ENCODE peak calls at places on chromosomes 16 and 17, in five cellular contexts. T, W, Z, S and M are unnamed samples. For H3K36me3 and H3K4me1, the result is how much of the 10 kb centered on the place peaks cover.

GRCh38 chr17:41065829-41066624 is at the start of gene KRTAP2-4:
- DNase-seq in T (peak), Z (no peak), W (no peak), S (no peak), M (no peak)

GRCh38 chr16:1351215-1351581 is 480 bp downstream of the TSR3 start:
- DNase-seq in Z (no peak), S (no peak), T (no peak), W (no peak), M (no peak)

GRCh38 chr17:55314784-55315491 is 50.2 kb downstream of the HLF start:
- DNase-seq in W (no peak), Z (no peak), T (no peak), S (no peak), M (no peak)

GRCh38 chr16:65524997-65525396 is 403.1 kb upstream of the CDH11 start:
- DNase-seq in Z (no peak), W (no peak), S (no peak), T (peak), M (no peak)

GRCh38 chr17:81909966-81910839 is 996 bp downstream of the PCYT2 start:
- DNase-seq in W (peak), S (no peak), T (no peak), Z (no peak), M (no peak)

GRCh38 chr16:1208239-1208830 is 16.7 kb downstream of the TPSG1 start:
- DNase-seq in Z (no peak), W (no peak), T (no peak), S (peak), M (no peak)

GRCh38 chr17:39867084-39867890 is 715 bp upstream of the ZPBP2 start:
- DNase-seq in Z (peak), W (no peak), T (no peak), S (peak), M (no peak)

GRCh38 chr17:67680445-67681224 is 37.1 kb upstream of the NOL11 start:
- DNase-seq in W (no peak), Z (no peak), T (no peak), S (no peak), M (no peak)

GRCh38 chr16:20928774-20929411 is 28.3 kb downstream of the LYRM1 start:
- DNase-seq in W (no peak), S (no peak), T (peak), Z (no peak), M (no peak)

GRCh38 chr17:80365983-80366382 is 49.0 kb upstream of the ENDOV start:
- DNase-seq in W (peak), Z (no peak), S (no peak), T (no peak), M (no peak)

GRCh38 chr17:48751172-48751571 is 22.6 kb upstream of the HOXB13 start:
- DNase-seq in S (no peak), W (no peak), T (no peak), Z (no peak), M (no peak)

GRCh38 chr16:87945351-87946042 is 5.7 kb upstream of the BANP start:
- DNase-seq in W (peak), Z (no peak), S (no peak), T (peak), M (no peak)

GRCh38 chr17:42347198-42347597 is 41.0 kb downstream of the STAT3 start:
- DNase-seq in S (no peak), Z (no peak), T (peak), W (peak), M (no peak)

GRCh38 chr17:42348104-42348503 is 40.1 kb downstream of the STAT3 start:
- DNase-seq in Z (no peak), W (no peak), T (no peak), S (no peak), M (no peak)

GRCh38 chr17:42345396-42346078 is 42.7 kb downstream of the STAT3 start:
- DNase-seq in T (no peak), S (no peak), Z (no peak), W (no peak), M (no peak)

GRCh38 chr17:42346473-42346872 is 41.8 kb downstream of the STAT3 start:
- DNase-seq in S (no peak), W (no peak), Z (no peak), T (no peak), M (no peak)

DNA sequence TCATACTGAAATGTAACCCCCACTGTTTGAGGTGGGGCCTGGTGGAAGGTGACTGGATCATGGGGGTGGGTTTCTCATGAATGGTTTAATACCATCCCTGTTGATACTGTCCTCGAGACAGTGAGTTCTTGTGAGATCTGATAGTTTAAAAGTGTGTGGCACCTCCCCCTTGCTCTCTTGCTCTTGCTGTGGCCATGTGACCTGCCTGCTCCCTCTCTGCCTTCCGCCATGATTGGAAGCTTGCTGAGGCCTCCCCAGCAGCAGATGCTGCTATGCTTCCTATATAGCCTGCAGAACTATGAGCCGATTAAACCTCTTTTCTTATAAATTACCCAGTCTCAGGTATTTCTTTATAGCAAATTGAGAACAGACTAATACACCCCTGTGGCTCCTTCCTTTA is 40.6 kb downstream of the STAT3 start:
- DNase-seq in S (no peak), Z (no peak), T (no peak), W (no peak), M (no peak)
- H3K36me3 ChIP-seq in S (under half), Z (under half), T (under half), W (under half), M (under half)

GRCh38 chr17:50949128-50950001 is 83.2 kb upstream of the TOB1 start:
- DNase-seq in Z (no peak), S (no peak), T (no peak), W (peak), M (no peak)
- H3K27ac ChIP-seq in Z (no peak), S (no peak), T (peak), W (peak), M (no peak)

GRCh38 chr17:1180434-1180742 is 607 bp upstream of the ABR start:
- DNase-seq in T (no peak), W (no peak), Z (no peak), S (no peak), M (no peak)

GRCh38 chr17:1179635-1180433 is at the start of gene ABR:
- DNase-seq in Z (peak), S (peak), W (peak), T (no peak), M (peak)

GRCh38 chr17:1177099-1177996 is 2.4 kb downstream of the ABR start:
- DNase-seq in Z (no peak), T (peak), W (no peak), S (no peak), M (no peak)

GRCh38 chr17:1180958-1181768 is 1.4 kb upstream of the ABR start:
- DNase-seq in Z (no peak), S (no peak), T (no peak), W (no peak), M (no peak)

GRCh38 chr17:1179112-1179634 is 608 bp downstream of the ABR start:
- DNase-seq in S (no peak), T (no peak), W (no peak), Z (no peak), M (no peak)
- H3K4me1 ChIP-seq in S (under half), T (under half), W (under half), Z (under half), M (under half)

GRCh38 chr17:43380307-43380706 is 18.5 kb upstream of the ARL4D start:
- DNase-seq in T (no peak), W (no peak), S (no peak), Z (no peak), M (no peak)

GRCh38 chr17:43381204-43381603 is 17.6 kb upstream of the ARL4D start:
- DNase-seq in S (no peak), W (no peak), Z (no peak), T (no peak), M (no peak)

GRCh38 chr17:43381621-43382020 is 17.2 kb upstream of the ARL4D start:
- DNase-seq in Z (no peak), W (no peak), T (no peak), S (no peak), M (no peak)

GRCh38 chr17:43377056-43377810 is 21.6 kb upstream of the ARL4D start:
- DNase-seq in T (no peak), S (no peak), Z (no peak), W (no peak), M (no peak)

GRCh38 chr17:43378766-43379165 is 20.0 kb upstream of the ARL4D start:
- DNase-seq in Z (no peak), T (no peak), S (no peak), W (no peak), M (no peak)
- H3K36me3 ChIP-seq in Z (under half), T (under half), S (under half), W (under half), M (under half)

GRCh38 chr17:77393867-77394539 is 253.2 kb downstream of the SEC14L1 start:
- DNase-seq in T (no peak), Z (no peak), W (no peak), S (no peak), M (no peak)
- H3K27ac ChIP-seq in T (peak), Z (no peak), W (peak), S (no peak), M (no peak)

DNA sequence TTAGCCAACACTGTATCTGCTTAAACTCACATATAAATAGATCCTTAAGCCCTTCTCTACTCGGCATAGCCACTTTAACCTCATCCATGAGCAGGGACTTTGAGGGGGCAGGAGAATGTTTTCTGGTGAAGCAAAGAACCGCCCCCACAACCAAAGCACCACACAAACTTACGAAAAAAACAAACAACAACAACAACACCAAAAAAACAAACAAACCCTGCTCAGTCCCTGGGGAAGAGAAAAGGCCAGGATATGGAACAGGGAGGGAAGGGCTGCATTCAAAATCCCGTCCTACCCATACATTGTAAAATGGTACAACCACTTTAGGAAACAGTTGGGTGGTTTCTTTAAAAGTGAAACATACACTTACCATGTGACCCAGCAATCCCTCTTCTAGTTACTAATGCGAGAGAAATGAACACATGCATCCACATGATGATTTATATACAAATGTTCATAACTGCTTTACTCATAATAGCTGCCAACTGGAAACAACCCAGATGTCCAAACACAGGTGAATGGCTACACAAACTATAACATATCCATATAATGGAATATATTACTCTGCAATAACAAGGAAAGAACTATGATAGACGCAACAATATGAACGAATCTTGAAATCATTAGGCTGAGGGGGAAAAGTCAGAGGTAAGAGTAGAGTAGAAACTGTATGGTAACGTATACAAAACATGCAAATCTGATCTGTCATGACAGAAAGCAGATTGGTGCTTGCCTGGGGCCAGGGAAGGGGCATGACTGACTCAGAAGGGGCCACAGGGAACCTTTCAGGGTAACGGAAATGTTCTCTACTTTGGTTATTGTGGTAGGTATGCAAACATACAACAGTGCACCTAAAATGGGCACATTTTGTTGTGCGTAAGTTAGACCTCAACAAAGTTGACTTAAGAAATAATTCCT is 37.7 kb upstream of the TOB1 start:
- DNase-seq in Z (peak), T (peak), S (peak), W (no peak), M (peak)
- H3K4me1 ChIP-seq in Z (under half), T (under half), S (half or more), W (under half), M (under half)

GRCh38 chr16:18802755-18803218 is 1.4 kb upstream of the ARL6IP1 start:
- DNase-seq in Z (no peak), S (no peak), T (no peak), W (no peak), M (no peak)

GRCh38 chr16:18799500-18799899 is 1.8 kb downstream of the ARL6IP1 start:
- DNase-seq in S (no peak), T (no peak), W (no peak), Z (no peak), M (no peak)

GRCh38 chr16:18800674-18801196 is 614 bp downstream of the ARL6IP1 start:
- DNase-seq in Z (no peak), S (no peak), T (peak), W (no peak), M (no peak)

GRCh38 chr16:18803569-18804462 is 2.5 kb upstream of the ARL6IP1 start:
- DNase-seq in Z (no peak), W (no peak), T (peak), S (no peak), M (no peak)

DNA sequence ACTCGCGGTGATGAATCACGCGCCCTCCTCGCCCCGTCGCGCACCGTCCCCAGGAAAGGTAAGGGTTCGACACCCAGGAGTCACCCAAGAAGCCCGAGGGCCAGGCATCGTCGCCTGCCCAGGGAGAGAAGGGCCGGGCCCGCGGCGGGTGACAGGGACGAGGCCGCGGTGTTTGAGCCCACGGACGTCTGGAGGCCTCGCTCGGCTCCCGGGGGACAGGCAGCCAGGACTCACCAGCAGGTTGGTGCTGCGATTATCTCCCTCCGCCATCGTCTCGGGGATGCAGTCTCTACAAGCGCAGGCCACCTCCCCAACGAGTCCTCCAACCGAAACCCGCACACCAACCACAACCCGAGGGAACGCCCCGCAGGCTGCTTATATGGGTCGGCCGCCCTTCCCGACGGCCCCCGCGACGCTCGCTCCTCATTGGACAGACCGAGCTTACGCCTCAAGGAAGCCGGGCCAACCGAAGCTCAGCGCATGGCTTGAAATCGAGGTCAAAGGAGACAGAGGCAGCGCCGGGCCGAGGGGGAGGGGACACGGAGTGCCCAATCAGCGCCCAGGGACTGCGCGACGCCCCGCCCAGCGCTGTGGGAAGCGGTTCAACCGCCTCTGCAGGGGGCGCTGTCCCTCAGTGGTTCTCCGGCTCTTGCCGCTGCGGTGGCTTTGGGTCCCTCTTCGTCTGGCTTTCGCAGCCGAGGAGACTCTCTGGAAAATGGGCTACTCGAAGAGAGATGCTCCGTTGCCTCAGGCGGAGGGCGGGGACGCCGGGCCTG is at the start of gene ARL6IP1:
- DNase-seq in T (peak), W (peak), S (peak), Z (peak), M (peak)
- H3K36me3 ChIP-seq in T (under half), W (under half), S (under half), Z (under half), M (under half)

DNA sequence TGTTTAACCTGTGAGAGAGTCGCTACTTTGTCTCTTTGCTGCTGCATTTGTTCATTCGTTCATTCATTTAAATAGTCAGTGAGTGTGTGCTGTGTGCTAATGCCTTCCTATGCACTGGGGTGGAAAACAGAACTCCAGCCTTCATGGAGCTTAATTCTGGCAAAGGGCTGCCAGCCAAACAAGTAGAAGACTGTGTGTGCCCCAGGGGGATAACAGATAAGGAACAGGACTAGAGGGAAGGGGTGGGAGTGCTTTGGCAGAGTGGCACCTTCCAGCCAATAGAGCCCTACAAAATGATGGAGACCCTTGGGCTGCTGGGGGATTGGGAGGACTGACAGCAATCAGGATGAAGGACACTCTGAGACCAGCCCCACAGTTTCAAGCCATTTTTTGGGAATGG is 222.5 kb downstream of the MSI2 start:
- DNase-seq in T (no peak), W (no peak), Z (no peak), S (no peak), M (no peak)
- H3K27ac ChIP-seq in T (no peak), W (no peak), Z (no peak), S (no peak), M (no peak)